ENCODE peak calls at places on chromosome 20, in six cellular contexts. Y, B, O, N, G and M are unnamed samples.

GRCh38 chr20:4763261-4763660 is 41.6 kb downstream of the PRND start:
- DNase-seq in O (no peak), B (no peak), N (no peak), Y (no peak), G (no peak), M (no peak)

GRCh38 chr20:4573564-4574355 is 147.9 kb upstream of the PRND start:
- DNase-seq in G (no peak), N (no peak), O (no peak), Y (no peak), B (no peak), M (peak; percentile 96)

GRCh38 chr20:34871320-34871926 is 1.2 kb downstream of the GGT7 start:
- DNase-seq in O (no peak), G (no peak), N (no peak), B (no peak), Y (no peak), M (no peak)

GRCh38 chr20:54407446-54407845 is 67.9 kb upstream of the DOK5 start:
- DNase-seq in N (no peak), O (no peak), Y (no peak), G (no peak), B (no peak), M (no peak)

GRCh38 chr20:46901638-46902037 is 7.0 kb downstream of the EYA2 start:
- DNase-seq in G (no peak), Y (no peak), B (no peak), N (no peak), O (no peak), M (no peak)

GRCh38 chr20:9912858-9913434 is 74.1 kb upstream of the PAK5 start:
- DNase-seq in N (peak; percentile 72), B (peak; percentile 59), O (no peak), Y (peak; percentile 50), G (peak; percentile 17), M (peak; percentile 42)

GRCh38 chr20:17614812-17615644 is 45.2 kb downstream of the DSTN start:
- DNase-seq in N (no peak), Y (peak; percentile 13), G (no peak), O (no peak), B (no peak), M (no peak)

GRCh38 chr20:845226-845868 is 11.8 kb downstream of the FAM110A start:
- DNase-seq in G (no peak), N (peak; percentile 58), Y (no peak), B (no peak), O (no peak), M (no peak)

GRCh38 chr20:19095762-19096161 is 116.7 kb upstream of the SLC24A3 start:
- DNase-seq in N (peak; percentile 56), Y (no peak), G (no peak), B (no peak), O (no peak), M (no peak)

GRCh38 chr20:7971536-7972285 is 31.5 kb upstream of the HAO1 start:
- DNase-seq in N (no peak), B (no peak), Y (no peak), O (no peak), G (no peak), M (peak; percentile 10)

GRCh38 chr20:50561379-50562078 is 51.3 kb downstream of the PTPN1 start:
- DNase-seq in B (no peak), Y (no peak), G (no peak), N (no peak), O (no peak), M (peak; percentile 99)

DNA sequence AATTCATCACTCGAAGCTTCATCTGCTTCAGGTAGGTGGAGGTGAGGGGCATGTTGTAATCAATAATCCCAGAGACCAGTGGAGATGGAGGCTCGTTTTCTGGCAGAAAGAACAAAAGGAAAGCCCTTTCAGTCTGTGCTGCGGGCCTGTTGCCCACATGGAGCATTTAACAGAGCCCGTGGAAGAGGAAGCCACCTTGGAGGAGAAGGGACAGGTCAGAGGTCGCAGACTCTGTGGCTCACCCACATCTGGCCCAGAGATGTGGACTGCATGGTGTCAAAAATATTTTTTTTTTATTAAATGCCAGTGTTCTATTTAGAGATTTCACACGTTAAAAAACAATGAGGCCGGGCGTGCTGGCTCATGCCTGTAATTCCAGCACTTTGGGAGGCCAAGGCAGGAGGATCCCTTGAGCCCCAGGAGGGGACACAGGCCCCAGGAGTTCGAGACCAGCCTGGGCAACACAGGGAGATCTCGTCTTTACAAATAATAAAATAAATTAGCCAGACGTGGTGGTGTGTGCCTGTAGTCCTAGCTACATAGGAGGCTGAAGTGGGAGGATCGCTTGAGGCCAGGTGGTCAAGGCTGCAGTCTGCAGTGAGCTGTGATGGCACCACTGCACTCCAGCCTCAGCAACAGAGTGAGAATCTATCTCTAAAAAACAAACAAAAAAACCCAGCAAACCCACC is 73.6 kb downstream of the NOL4L start:
- DNase-seq in O (no peak), N (no peak), G (peak; percentile 34), B (no peak), Y (no peak), M (no peak)
- TF ChIP-seq USF2 in O (no peak), N (no peak), G (no peak), B (no peak), Y (no peak), M (no peak)

DNA sequence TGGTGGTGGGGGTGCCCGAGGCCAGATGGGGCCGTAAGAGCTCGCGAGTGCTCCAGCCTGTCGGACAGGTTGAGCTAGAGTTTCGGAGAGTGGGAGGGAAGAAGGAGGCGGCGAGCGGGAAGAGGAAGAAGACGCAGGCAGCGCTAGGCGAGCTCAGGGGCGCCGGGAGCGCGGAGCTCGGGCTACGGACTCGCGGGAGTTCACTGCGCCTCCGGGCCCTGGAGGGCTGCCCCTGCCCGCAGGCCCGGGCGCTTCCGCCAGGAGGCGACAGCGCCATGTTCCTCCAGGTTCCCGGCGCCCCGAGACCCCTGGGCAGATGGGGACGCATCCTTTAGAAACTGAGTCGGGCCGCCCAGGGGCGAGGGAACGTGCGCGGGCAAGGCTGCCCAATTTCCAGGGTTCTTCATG is 984 bp downstream of the TFAP2C start:
- DNase-seq in B (no peak), N (peak; percentile 91), G (peak; percentile 21), Y (peak; percentile 59), O (no peak), M (no peak)
- H2AFZ ChIP-seq in B (no peak overlapping the region), N (no peak overlapping the region), G (no peak overlapping the region), Y (no peak overlapping the region), O (no peak overlapping the region), M (peak overlapping the region; percentile 74)

DNA sequence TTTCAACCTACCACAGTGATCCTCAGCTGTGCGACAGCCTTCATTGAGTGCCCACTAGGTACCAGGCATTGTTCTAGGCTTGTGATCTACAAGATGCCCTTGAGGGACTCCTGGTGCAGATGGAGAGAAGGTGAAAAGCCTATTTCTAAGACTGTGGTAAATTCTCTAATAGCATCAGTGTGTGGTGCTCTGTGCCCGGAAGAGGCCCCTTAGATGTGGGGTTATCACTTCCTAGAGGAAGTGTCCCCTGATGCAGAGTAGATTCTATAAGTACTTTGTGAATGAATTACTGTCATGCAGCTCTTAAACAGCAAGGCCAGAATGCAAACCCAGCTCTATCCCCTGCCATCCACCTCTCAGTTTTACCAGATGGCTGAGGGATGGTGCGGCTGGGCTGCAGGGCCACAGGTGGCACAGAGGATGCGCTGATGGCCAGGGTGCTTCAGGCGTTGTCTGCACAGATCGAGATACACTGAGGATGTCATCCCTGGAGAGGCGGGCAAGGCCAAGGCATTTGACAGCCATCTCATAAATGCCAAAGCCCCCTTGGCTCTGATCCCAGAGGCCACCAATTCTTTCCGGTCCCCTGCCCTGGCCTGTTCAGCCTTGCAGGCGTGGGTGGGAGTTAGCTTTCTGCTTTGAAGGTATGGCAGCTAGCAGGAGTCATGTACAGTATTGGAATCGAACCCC is 96.7 kb downstream of the TOX2 start:
- DNase-seq in G (no peak), B (no peak), O (no peak), N (no peak), Y (peak; percentile 76), M (no peak)
- TF ChIP-seq USF2 in G (no peak), B (no peak), O (no peak), N (no peak), Y (no peak), M (no peak)

GRCh38 chr20:60559462-60559861 is 601.2 kb downstream of the CDH26 start:
- DNase-seq in Y (no peak), N (no peak), B (no peak), O (no peak), G (no peak), M (no peak)
- H2AFZ ChIP-seq in Y (no peak overlapping the region), N (no peak overlapping the region), B (no peak overlapping the region), O (no peak overlapping the region), G (no peak overlapping the region), M (no peak overlapping the region)

GRCh38 chr20:38764563-38765355 is 16.5 kb downstream of the ACTR5 start:
- DNase-seq in B (peak; percentile 35), N (no peak), G (no peak), Y (no peak), O (no peak), M (peak; percentile 93)
- TF ChIP-seq USF2 in B (no peak), N (no peak), G (no peak), Y (no peak), O (no peak), M (no peak)

DNA sequence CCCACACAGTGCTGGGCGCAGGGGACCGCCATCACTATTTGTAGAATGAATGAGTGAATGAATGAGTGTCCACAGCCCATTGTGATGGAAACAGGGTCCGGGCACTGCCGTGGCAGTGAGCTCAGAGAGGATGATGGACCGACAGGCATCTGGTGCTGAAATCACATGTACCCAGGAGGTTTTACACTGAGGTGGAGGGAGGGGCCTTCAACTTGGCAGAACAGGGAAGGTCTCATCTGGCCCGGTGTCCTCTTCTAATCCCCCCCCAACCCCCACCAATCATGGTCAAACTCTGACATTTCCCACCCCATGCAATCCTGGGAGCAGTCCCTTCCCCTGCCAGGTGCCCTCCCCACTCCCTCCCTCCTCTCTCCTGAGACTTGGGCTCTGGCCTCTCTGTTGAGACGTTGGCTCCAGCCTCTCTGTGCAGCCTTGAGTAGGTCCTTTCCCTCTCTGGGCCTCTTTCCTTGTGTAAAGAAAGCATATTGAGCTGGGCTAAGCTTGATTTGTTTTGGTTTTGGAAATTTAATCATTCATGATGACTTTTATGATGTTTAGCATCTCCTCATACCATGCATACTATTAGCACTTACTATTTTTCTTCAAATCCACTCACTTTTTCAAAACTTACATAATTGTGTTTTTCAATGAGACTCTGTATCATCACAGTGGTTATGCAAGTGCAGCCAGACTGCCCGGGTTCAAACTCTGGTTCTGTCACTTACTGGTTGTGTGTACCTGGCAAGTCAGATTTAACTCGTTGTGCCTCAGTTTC is 10.8 kb downstream of the KIAA1755 start:
- DNase-seq in B (no peak), G (no peak), N (no peak), Y (no peak), O (no peak), M (peak; percentile 38)
- H2AFZ ChIP-seq in B (no peak overlapping the region), G (no peak overlapping the region), N (no peak overlapping the region), Y (no peak overlapping the region), O (no peak overlapping the region), M (no peak overlapping the region)

DNA sequence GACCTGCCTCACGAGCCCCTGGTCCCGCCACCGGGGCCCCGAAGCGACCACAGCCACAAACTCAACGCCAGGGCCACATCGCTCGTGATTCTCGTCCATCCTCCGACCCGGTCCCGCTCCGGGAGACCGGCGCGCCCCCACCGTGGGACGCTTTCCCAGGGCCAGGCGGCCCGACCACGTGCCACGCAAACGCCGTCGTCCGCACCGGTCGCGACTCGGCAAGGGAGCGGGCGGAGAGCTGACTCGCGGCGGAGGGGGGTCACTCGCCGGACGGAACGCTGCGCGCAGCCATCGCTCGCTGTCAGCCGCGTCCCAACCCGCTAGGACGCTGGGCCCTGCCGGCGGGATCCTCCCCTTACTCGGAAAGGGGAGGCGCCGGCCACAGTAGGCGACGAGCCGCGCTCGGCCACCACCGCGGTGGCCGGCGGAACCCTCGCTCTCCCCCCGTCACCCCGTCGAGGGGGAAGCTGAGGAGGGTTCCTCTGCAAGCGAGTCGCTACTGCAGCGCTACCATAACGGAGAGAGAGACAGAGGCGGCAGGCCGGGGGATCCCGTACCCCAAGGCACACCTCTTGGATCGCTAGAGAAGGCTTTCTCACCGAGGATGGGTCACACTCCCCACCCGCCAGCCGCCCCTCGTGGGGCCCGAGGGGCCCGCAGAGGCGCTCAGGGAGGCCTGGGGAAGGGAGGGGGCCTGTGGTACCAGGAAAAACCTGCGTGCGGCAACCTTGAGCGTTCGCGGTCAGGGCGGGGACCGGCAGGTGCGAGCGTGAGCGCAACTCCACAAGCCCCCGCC is 511.8 kb upstream of the ZNF337 start:
- DNase-seq in Y (peak; percentile 53), B (no peak), N (peak; percentile 82), O (no peak), G (no peak), M (no peak)
- TF ChIP-seq USF2 in Y (no peak), B (no peak), N (no peak), O (no peak), G (no peak), M (no peak)